ENCODE peak calls at places on chromosomes 11 and 22, in seven cellular contexts. One of them, this sample, is unnamed.
A peak's percentile ranks its signal among the peaks of the same experiment; 100 is the strongest.

GRCh38 chr11:113397821-113398220 is 10.2 kb downstream of the ANKK1 start:
- DNase-seq in brain microvascular endothelial cell: no peak
- DNase-seq in PC-3: no peak
- DNase-seq in fibroblast of lung: no peak
- DNase-seq in tibial nerve: no peak
- DNase-seq in cardiac muscle cell: no peak
- DNase-seq in HL-60: no peak
- DNase-seq in this sample: no peak

GRCh38 chr11:27213232-27213660 is 149.8 kb downstream of the CCDC34 start:
- DNase-seq in PC-3: peak; percentile 92
- DNase-seq in fibroblast of lung: peak; percentile 97
- DNase-seq in HL-60: no peak
- DNase-seq in tibial nerve: no peak
- DNase-seq in brain microvascular endothelial cell: peak; percentile 59
- DNase-seq in cardiac muscle cell: peak; percentile 46
- DNase-seq in this sample: no peak

GRCh38 chr11:134939905-134940304 is 527.9 kb upstream of the B3GAT1 start:
- DNase-seq in fibroblast of lung: no peak
- DNase-seq in brain microvascular endothelial cell: no peak
- DNase-seq in cardiac muscle cell: peak; percentile 52
- DNase-seq in PC-3: no peak
- DNase-seq in HL-60: peak; percentile 7
- DNase-seq in tibial nerve: no peak
- DNase-seq in this sample: no peak

GRCh38 chr22:31278643-31279326 is 13.5 kb downstream of the PIK3IP1 start:
- DNase-seq in fibroblast of lung: no peak
- DNase-seq in HL-60: no peak
- DNase-seq in tibial nerve: no peak
- DNase-seq in cardiac muscle cell: no peak
- DNase-seq in brain microvascular endothelial cell: no peak
- DNase-seq in PC-3: no peak
- DNase-seq in this sample: no peak

GRCh38 chr22:36397081-36397766 is 9.5 kb upstream of the MYH9 start:
- DNase-seq in fibroblast of lung: peak; percentile 87
- DNase-seq in cardiac muscle cell: no peak
- DNase-seq in tibial nerve: no peak
- DNase-seq in PC-3: peak; percentile 42
- DNase-seq in HL-60: no peak
- DNase-seq in brain microvascular endothelial cell: peak; percentile 72
- DNase-seq in this sample: no peak

GRCh38 chr22:37162221-37163095 is 12.7 kb upstream of the IL2RB start:
- DNase-seq in tibial nerve: no peak
- DNase-seq in brain microvascular endothelial cell: no peak
- DNase-seq in fibroblast of lung: no peak
- DNase-seq in HL-60: no peak
- DNase-seq in cardiac muscle cell: no peak
- DNase-seq in PC-3: no peak
- DNase-seq in this sample: no peak

GRCh38 chr22:38305481-38306448 is 11.5 kb downstream of the CSNK1E start:
- DNase-seq in brain microvascular endothelial cell: no peak
- DNase-seq in HL-60: no peak
- DNase-seq in cardiac muscle cell: no peak
- DNase-seq in PC-3: no peak
- DNase-seq in tibial nerve: no peak
- DNase-seq in fibroblast of lung: peak; percentile 68
- DNase-seq in this sample: no peak

GRCh38 chr11:108008656-108009496 is at the start of gene CUL5:
- DNase-seq in PC-3: peak; percentile 96
- DNase-seq in fibroblast of lung: peak; percentile 90
- DNase-seq in tibial nerve: peak; percentile 88
- DNase-seq in brain microvascular endothelial cell: peak; percentile 88
- DNase-seq in HL-60: peak; percentile 89
- DNase-seq in cardiac muscle cell: peak; percentile 93
- DNase-seq in this sample: peak; percentile 69

GRCh38 chr11:62666259-62666926 is 1.3 kb downstream of the CSKMT start:
- DNase-seq in brain microvascular endothelial cell: no peak
- DNase-seq in cardiac muscle cell: no peak
- DNase-seq in fibroblast of lung: no peak
- DNase-seq in PC-3: no peak
- DNase-seq in tibial nerve: no peak
- DNase-seq in HL-60: peak; percentile 29
- DNase-seq in this sample: no peak

GRCh38 chr11:59755701-59756495 is 722 bp downstream of the STX3 start:
- DNase-seq in HL-60: peak; percentile 60
- DNase-seq in tibial nerve: peak; percentile 38
- DNase-seq in PC-3: peak; percentile 82
- DNase-seq in fibroblast of lung: peak; percentile 77
- DNase-seq in cardiac muscle cell: peak; percentile 55
- DNase-seq in brain microvascular endothelial cell: peak; percentile 70
- DNase-seq in this sample: peak; percentile 52
- TF ChIP-seq CTCF in HL-60: no peak
- TF ChIP-seq CTCF in tibial nerve: no peak
- TF ChIP-seq CTCF in PC-3: peak; percentile 19
- TF ChIP-seq CTCF in fibroblast of lung: no peak
- TF ChIP-seq CTCF in cardiac muscle cell: no peak
- TF ChIP-seq CTCF in brain microvascular endothelial cell: no peak
- TF ChIP-seq CTCF in this sample: no peak

DNA sequence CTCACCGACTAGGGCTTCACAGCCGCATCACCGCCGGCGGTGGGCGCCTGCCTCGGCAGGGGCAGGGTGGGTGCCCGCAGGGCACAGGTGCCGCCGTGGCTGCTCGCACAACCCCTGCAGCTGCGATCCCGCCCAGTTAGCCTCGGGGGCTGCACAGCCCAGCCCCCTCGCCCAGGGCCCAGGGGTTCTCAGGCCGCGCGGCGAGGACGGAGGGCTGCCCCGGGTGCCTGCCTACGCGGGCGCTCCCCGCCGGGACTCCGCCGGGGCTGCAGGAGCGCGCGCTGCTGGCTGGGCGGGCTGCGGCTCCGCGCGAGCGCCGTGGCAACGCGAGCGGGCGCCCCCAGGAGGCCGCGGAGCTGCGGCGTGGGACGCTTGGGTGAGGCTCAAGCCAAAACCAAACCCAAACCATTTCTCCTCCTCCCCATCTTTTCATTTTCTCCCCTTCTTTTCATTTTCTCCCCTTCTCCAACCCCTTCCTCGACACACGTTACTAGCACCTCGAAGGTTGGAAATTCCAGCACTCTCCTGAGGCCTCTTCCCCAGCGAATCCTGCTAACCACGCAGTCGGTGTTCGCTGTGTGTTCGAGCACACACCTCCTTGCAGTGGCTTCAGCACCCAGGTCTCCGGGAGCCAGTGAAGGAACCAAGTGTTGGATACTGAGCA is at the start of gene MICAL3:
- DNase-seq in tibial nerve: no peak
- DNase-seq in PC-3: peak; percentile 74
- DNase-seq in fibroblast of lung: peak; percentile 72
- DNase-seq in HL-60: peak; percentile 18
- DNase-seq in brain microvascular endothelial cell: no peak
- DNase-seq in cardiac muscle cell: peak; percentile 85
- DNase-seq in this sample: no peak
- H3K27ac ChIP-seq in tibial nerve: peak within 1 kb of the TSS; percentile 50
- H3K27ac ChIP-seq in PC-3: peak within 1 kb of the TSS; percentile 33
- H3K27ac ChIP-seq in fibroblast of lung: peak within 1 kb of the TSS; percentile 23
- H3K27ac ChIP-seq in HL-60: no peak within 1 kb of the TSS
- H3K27ac ChIP-seq in brain microvascular endothelial cell: no peak within 1 kb of the TSS
- H3K27ac ChIP-seq in cardiac muscle cell: no peak within 1 kb of the TSS
- H3K27ac ChIP-seq in this sample: peak within 1 kb of the TSS; percentile 71

GRCh38 chr11:38784164-38784563 is 2186.1 kb upstream of the RAG2 start:
- DNase-seq in HL-60: no peak
- DNase-seq in brain microvascular endothelial cell: no peak
- DNase-seq in cardiac muscle cell: no peak
- DNase-seq in tibial nerve: no peak
- DNase-seq in PC-3: no peak
- DNase-seq in fibroblast of lung: no peak
- DNase-seq in this sample: no peak
- TF ChIP-seq CTCF in HL-60: no peak
- TF ChIP-seq CTCF in brain microvascular endothelial cell: no peak
- TF ChIP-seq CTCF in cardiac muscle cell: no peak
- TF ChIP-seq CTCF in tibial nerve: no peak
- TF ChIP-seq CTCF in PC-3: no peak
- TF ChIP-seq CTCF in fibroblast of lung: no peak
- TF ChIP-seq CTCF in this sample: no peak

DNA sequence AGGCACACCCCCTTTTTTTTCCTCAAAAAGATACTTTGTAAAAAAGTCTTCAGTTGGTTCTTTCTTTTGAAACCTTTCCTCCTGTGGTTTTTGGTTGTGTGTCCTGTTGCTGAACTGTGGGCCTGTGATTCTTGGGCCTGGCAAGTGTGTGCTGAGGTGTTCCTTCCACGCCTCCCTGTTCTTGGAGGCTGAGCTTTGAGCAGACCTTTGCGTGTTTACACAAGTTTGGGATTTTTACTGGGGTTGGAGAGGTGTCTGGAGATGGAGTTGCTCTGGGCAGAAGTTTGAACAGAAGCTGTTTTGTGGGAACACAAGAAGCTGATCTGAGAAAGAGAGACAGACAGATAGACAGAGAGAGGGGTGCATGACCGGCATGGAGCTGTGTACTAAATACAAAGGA is 70.1 kb downstream of the LDLRAD3 start:
- DNase-seq in cardiac muscle cell: no peak
- DNase-seq in fibroblast of lung: no peak
- DNase-seq in tibial nerve: no peak
- DNase-seq in brain microvascular endothelial cell: no peak
- DNase-seq in HL-60: no peak
- DNase-seq in PC-3: no peak
- DNase-seq in this sample: no peak
- H3K27ac ChIP-seq in cardiac muscle cell: no peak overlapping the region
- H3K27ac ChIP-seq in fibroblast of lung: no peak overlapping the region
- H3K27ac ChIP-seq in tibial nerve: no peak overlapping the region
- H3K27ac ChIP-seq in brain microvascular endothelial cell: no peak overlapping the region
- H3K27ac ChIP-seq in HL-60: no peak overlapping the region
- H3K27ac ChIP-seq in PC-3: no peak overlapping the region
- H3K27ac ChIP-seq in this sample: no peak overlapping the region

DNA sequence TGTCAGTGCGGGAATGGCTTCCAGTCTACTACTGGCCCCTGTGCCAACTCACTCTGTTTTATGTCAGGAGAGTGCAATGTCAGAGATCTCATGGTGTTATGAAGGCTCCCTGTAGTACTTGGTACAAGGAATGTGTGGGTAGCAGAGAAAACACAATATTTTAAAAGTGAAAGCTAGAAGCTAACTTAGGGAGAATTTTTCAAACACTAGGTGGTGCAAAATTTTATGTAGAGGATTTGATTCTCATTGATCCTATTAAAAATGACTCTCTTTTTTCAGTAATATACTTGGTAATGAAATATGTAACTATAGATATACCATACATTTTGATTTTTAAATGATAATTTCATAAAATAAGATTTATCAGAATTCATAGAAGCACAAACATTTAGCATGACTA is 134.7 kb downstream of the JRKL start:
- DNase-seq in brain microvascular endothelial cell: peak; percentile 0
- DNase-seq in fibroblast of lung: no peak
- DNase-seq in cardiac muscle cell: peak; percentile 40
- DNase-seq in tibial nerve: no peak
- DNase-seq in PC-3: no peak
- DNase-seq in HL-60: no peak
- DNase-seq in this sample: no peak
- TF ChIP-seq CTCF in brain microvascular endothelial cell: no peak
- TF ChIP-seq CTCF in fibroblast of lung: no peak
- TF ChIP-seq CTCF in cardiac muscle cell: peak; percentile 19
- TF ChIP-seq CTCF in tibial nerve: no peak
- TF ChIP-seq CTCF in PC-3: peak; percentile 51
- TF ChIP-seq CTCF in HL-60: no peak
- TF ChIP-seq CTCF in this sample: no peak

GRCh38 chr22:19959587-19960490 is 18.2 kb upstream of the TXNRD2 start:
- DNase-seq in fibroblast of lung: no peak
- DNase-seq in PC-3: no peak
- DNase-seq in HL-60: no peak
- DNase-seq in tibial nerve: no peak
- DNase-seq in cardiac muscle cell: no peak
- DNase-seq in brain microvascular endothelial cell: no peak
- DNase-seq in this sample: no peak

GRCh38 chr22:19959043-19959586 is 17.5 kb upstream of the TXNRD2 start:
- DNase-seq in tibial nerve: peak; percentile 76
- DNase-seq in HL-60: no peak
- DNase-seq in fibroblast of lung: peak; percentile 76
- DNase-seq in PC-3: no peak
- DNase-seq in cardiac muscle cell: peak; percentile 99
- DNase-seq in brain microvascular endothelial cell: peak; percentile 48
- DNase-seq in this sample: peak; percentile 59

GRCh38 chr22:19960491-19961200 is 19.0 kb upstream of the TXNRD2 start:
- DNase-seq in fibroblast of lung: no peak
- DNase-seq in tibial nerve: no peak
- DNase-seq in brain microvascular endothelial cell: no peak
- DNase-seq in HL-60: no peak
- DNase-seq in PC-3: no peak
- DNase-seq in cardiac muscle cell: no peak
- DNase-seq in this sample: no peak

GRCh38 chr22:19957445-19957844 is 15.8 kb upstream of the TXNRD2 start:
- DNase-seq in cardiac muscle cell: no peak
- DNase-seq in PC-3: no peak
- DNase-seq in brain microvascular endothelial cell: no peak
- DNase-seq in HL-60: no peak
- DNase-seq in fibroblast of lung: no peak
- DNase-seq in tibial nerve: no peak
- DNase-seq in this sample: no peak

GRCh38 chr22:19958083-19959042 is 16.7 kb upstream of the TXNRD2 start:
- DNase-seq in fibroblast of lung: peak; percentile 33
- DNase-seq in cardiac muscle cell: no peak
- DNase-seq in HL-60: no peak
- DNase-seq in tibial nerve: no peak
- DNase-seq in PC-3: no peak
- DNase-seq in brain microvascular endothelial cell: no peak
- DNase-seq in this sample: no peak
- H3K27ac ChIP-seq in fibroblast of lung: no peak overlapping the region
- H3K27ac ChIP-seq in cardiac muscle cell: no peak overlapping the region
- H3K27ac ChIP-seq in HL-60: no peak overlapping the region
- H3K27ac ChIP-seq in tibial nerve: peak overlapping the region; percentile 40
- H3K27ac ChIP-seq in PC-3: no peak overlapping the region
- H3K27ac ChIP-seq in brain microvascular endothelial cell: no peak overlapping the region
- H3K27ac ChIP-seq in this sample: peak overlapping the region; percentile 63

This sample was measured in thoracic aorta.